ENCODE peak calls at places on chromosomes 6 and 20, in five cellular contexts. One of them, this sample, is unnamed.

GRCh38 chr6:53795702-53796450 is 1.1 kb downstream of the LRRC1 start:
- DNase-seq in BJ: no peak
- DNase-seq in GM23338: peak; percentile 56
- DNase-seq in T-helper 1 cell: no peak
- DNase-seq in Kasumi-1: no peak
- DNase-seq in this sample: peak; percentile 72

GRCh38 chr6:158707826-158708225 is 58.0 kb downstream of the SYTL3 start:
- DNase-seq in GM23338: no peak
- DNase-seq in BJ: no peak
- DNase-seq in T-helper 1 cell: no peak
- DNase-seq in Kasumi-1: no peak
- DNase-seq in this sample: peak; percentile 44

GRCh38 chr6:135586844-135587243 is 89.3 kb upstream of the AHI1 start:
- DNase-seq in Kasumi-1: no peak
- DNase-seq in GM23338: no peak
- DNase-seq in BJ: no peak
- DNase-seq in T-helper 1 cell: no peak
- DNase-seq in this sample: no peak

GRCh38 chr6:99588618-99589289 is 17.9 kb upstream of the PRDM13 start:
- DNase-seq in T-helper 1 cell: peak; percentile 45
- DNase-seq in Kasumi-1: peak; percentile 60
- DNase-seq in BJ: no peak
- DNase-seq in GM23338: peak; percentile 93
- DNase-seq in this sample: peak; percentile 56

GRCh38 chr6:118029967-118030366 is 122.9 kb downstream of the SLC35F1 start:
- DNase-seq in BJ: no peak
- DNase-seq in T-helper 1 cell: no peak
- DNase-seq in GM23338: peak; percentile 16
- DNase-seq in Kasumi-1: no peak
- DNase-seq in this sample: no peak

GRCh38 chr20:1876975-1877603 is 18.1 kb upstream of the SIRPA start:
- DNase-seq in T-helper 1 cell: peak; percentile 34
- DNase-seq in BJ: no peak
- DNase-seq in Kasumi-1: no peak
- DNase-seq in GM23338: peak; percentile 37
- DNase-seq in this sample: no peak

GRCh38 chr20:8971669-8972316 is 97.1 kb upstream of the PLCB4 start:
- DNase-seq in BJ: no peak
- DNase-seq in Kasumi-1: no peak
- DNase-seq in GM23338: no peak
- DNase-seq in T-helper 1 cell: no peak
- DNase-seq in this sample: no peak

GRCh38 chr6:150453357-150453756 is 84.5 kb downstream of the IYD start:
- DNase-seq in GM23338: no peak
- DNase-seq in T-helper 1 cell: no peak
- DNase-seq in BJ: no peak
- DNase-seq in Kasumi-1: no peak
- DNase-seq in this sample: no peak

GRCh38 chr6:166678426-166678825 is 51.4 kb upstream of the RPS6KA2 start:
- DNase-seq in Kasumi-1: no peak
- DNase-seq in T-helper 1 cell: no peak
- DNase-seq in GM23338: no peak
- DNase-seq in BJ: no peak
- DNase-seq in this sample: peak; percentile 86

GRCh38 chr6:14270925-14271791 is 153.6 kb downstream of the CD83 start:
- DNase-seq in BJ: peak; percentile 25
- DNase-seq in Kasumi-1: peak; percentile 68
- DNase-seq in GM23338: no peak
- DNase-seq in T-helper 1 cell: no peak
- DNase-seq in this sample: no peak

GRCh38 chr6:106117579-106117978 is 31.4 kb downstream of the PRDM1 start:
- DNase-seq in Kasumi-1: peak; percentile 89
- DNase-seq in GM23338: no peak
- DNase-seq in BJ: no peak
- DNase-seq in T-helper 1 cell: peak; percentile 63
- DNase-seq in this sample: no peak

GRCh38 chr6:48977573-48977972 is 485.5 kb downstream of the MMUT start:
- DNase-seq in BJ: no peak
- DNase-seq in GM23338: no peak
- DNase-seq in T-helper 1 cell: no peak
- DNase-seq in Kasumi-1: no peak
- DNase-seq in this sample: no peak

GRCh38 chr6:170174771-170175643 is 115.9 kb downstream of the DLL1 start:
- DNase-seq in Kasumi-1: no peak
- DNase-seq in T-helper 1 cell: peak; percentile 4
- DNase-seq in BJ: no peak
- DNase-seq in GM23338: no peak
- DNase-seq in this sample: no peak

GRCh38 chr20:57672164-57672563 is 37.7 kb downstream of the PMEPA1 start:
- DNase-seq in BJ: no peak
- DNase-seq in Kasumi-1: no peak
- DNase-seq in T-helper 1 cell: no peak
- DNase-seq in GM23338: no peak
- DNase-seq in this sample: no peak

GRCh38 chr6:12923644-12924235 is 207.2 kb downstream of the PHACTR1 start:
- DNase-seq in BJ: no peak
- DNase-seq in Kasumi-1: no peak
- DNase-seq in T-helper 1 cell: no peak
- DNase-seq in GM23338: no peak
- DNase-seq in this sample: no peak

GRCh38 chr6:17042422-17043147 is 59.3 kb upstream of the STMND1 start:
- DNase-seq in Kasumi-1: no peak
- DNase-seq in BJ: no peak
- DNase-seq in T-helper 1 cell: no peak
- DNase-seq in GM23338: peak; percentile 85
- DNase-seq in this sample: peak; percentile 13

GRCh38 chr6:15887491-15888461 is 224.9 kb upstream of the DTNBP1 start:
- DNase-seq in GM23338: no peak
- DNase-seq in BJ: no peak
- DNase-seq in T-helper 1 cell: no peak
- DNase-seq in Kasumi-1: no peak
- DNase-seq in this sample: no peak

GRCh38 chr20:46230811-46231282 is 77.5 kb downstream of the CDH22 start:
- DNase-seq in Kasumi-1: peak; percentile 2
- DNase-seq in BJ: no peak
- DNase-seq in GM23338: peak; percentile 85
- DNase-seq in T-helper 1 cell: no peak
- DNase-seq in this sample: peak; percentile 78

GRCh38 chr6:4129446-4129845 is 5.9 kb downstream of the ECI2 start:
- DNase-seq in BJ: no peak
- DNase-seq in Kasumi-1: no peak
- DNase-seq in GM23338: no peak
- DNase-seq in T-helper 1 cell: no peak
- DNase-seq in this sample: no peak

GRCh38 chr20:4966826-4967751 is 34.2 kb downstream of the SLC23A2 start:
- DNase-seq in BJ: no peak
- DNase-seq in GM23338: no peak
- DNase-seq in Kasumi-1: no peak
- DNase-seq in T-helper 1 cell: no peak
- DNase-seq in this sample: no peak

GRCh38 chr6:6940031-6940664 is 167.6 kb upstream of the RREB1 start:
- DNase-seq in Kasumi-1: no peak
- DNase-seq in BJ: no peak
- DNase-seq in GM23338: no peak
- DNase-seq in T-helper 1 cell: no peak
- DNase-seq in this sample: no peak

GRCh38 chr6:48835421-48835958 is 627.6 kb downstream of the MMUT start:
- DNase-seq in Kasumi-1: peak; percentile 22
- DNase-seq in T-helper 1 cell: no peak
- DNase-seq in BJ: no peak
- DNase-seq in GM23338: no peak
- DNase-seq in this sample: peak; percentile 68

GRCh38 chr6:63802606-63803206 is 167.1 kb downstream of the PHF3 start:
- DNase-seq in Kasumi-1: peak; percentile 66
- DNase-seq in BJ: no peak
- DNase-seq in GM23338: peak; percentile 16
- DNase-seq in T-helper 1 cell: no peak
- DNase-seq in this sample: peak; percentile 50

GRCh38 chr20:29876911-29877285 is 1380.6 kb upstream of the DEFB115 start:
- DNase-seq in Kasumi-1: no peak
- DNase-seq in BJ: no peak
- DNase-seq in T-helper 1 cell: no peak
- DNase-seq in GM23338: no peak
- DNase-seq in this sample: no peak